ENCODE peak calls at places on chromosomes 13 and 19, in six cellular contexts. L is activated naive CD8-positive, alpha-beta T cell treated with anti-CD3 and anti-CD28 coated beads, Interleukin-2, amount 10 ng/mL, durations not matched to agents 7 days and 5 days; N is NCI-H345; V is GM12865; Y is stimulated activated naive CD4-positive, alpha-beta T cell treated with Interleukin-2 at 50 U/mL for 16 hours; I is mucosa of descending colon. K is an unnamed sample.

GRCh38 chr19:49681830-49682229 is 4.8 kb downstream of the PRMT1 start:
- DNase-seq in Y (no peak), N (no peak), I (no peak), V (no peak), L (no peak), K (no peak)

GRCh38 chr13:29454931-29455481 is 140.5 kb downstream of the SLC7A1 start:
- DNase-seq in V (peak), I (no peak), Y (no peak), N (no peak), L (no peak), K (no peak)

GRCh38 chr19:1252818-1253513 is 4.6 kb downstream of the MIDN start:
- DNase-seq in I (peak), N (peak), Y (peak), V (peak), L (peak), K (peak)

GRCh38 chr19:56476671-56477428 is at the start of gene ZNF667:
- DNase-seq in I (peak), V (no peak), L (no peak), N (no peak), Y (no peak), K (no peak)

GRCh38 chr13:93227906-93228801 is 1.5 kb downstream of the GPC6 start:
- DNase-seq in V (no peak), L (no peak), Y (no peak), I (peak), N (peak), K (peak)

GRCh38 chr19:39843919-39844793 is 2.0 kb downstream of the FBL start:
- DNase-seq in V (peak), L (no peak), N (peak), I (no peak), Y (no peak), K (no peak)

GRCh38 chr19:35744335-35744687 is 907 bp downstream of the U2AF1L4 start:
- DNase-seq in V (no peak), N (no peak), L (no peak), I (no peak), Y (no peak), K (no peak)

GRCh38 chr19:926595-927043 is 784 bp downstream of the ARID3A start:
- DNase-seq in I (peak), V (peak), N (no peak), L (peak), Y (peak), K (peak)

GRCh38 chr13:24290280-24290932 is 19.0 kb upstream of the C1QTNF9 start:
- DNase-seq in Y (no peak), N (no peak), I (no peak), L (no peak), V (no peak), K (no peak)

GRCh38 chr13:104949840-104950805 is 1585.3 kb downstream of the EFNB2 start:
- DNase-seq in V (no peak), L (no peak), Y (no peak), N (no peak), I (no peak), K (no peak)

GRCh38 chr13:42453091-42453645 is 120.8 kb upstream of the TNFSF11 start:
- DNase-seq in Y (no peak), I (no peak), V (no peak), N (no peak), L (no peak), K (no peak)

GRCh38 chr19:6610934-6611370 is 20.0 kb upstream of the CD70 start:
- DNase-seq in N (no peak), I (no peak), L (no peak), V (no peak), Y (no peak), K (no peak)

GRCh38 chr13:34411881-34412280 is 530.2 kb upstream of the NBEA start:
- DNase-seq in L (no peak), N (no peak), I (no peak), V (no peak), Y (no peak), K (no peak)

GRCh38 chr13:48156466-48156865 is 61.6 kb upstream of the MED4 start:
- DNase-seq in L (peak), V (peak), N (no peak), Y (peak), I (peak), K (peak)

GRCh38 chr13:99528547-99528946 is 27.3 kb downstream of the TM9SF2 start:
- DNase-seq in V (peak), I (no peak), L (no peak), Y (no peak), N (peak), K (no peak)

K was measured in Peyer's patch.